ENCODE peak calls at places on chromosome 16, in six cellular contexts. One of them, this sample, is unnamed.
A peak's percentile ranks its signal among the peaks of the same experiment; 100 is the strongest.

GRCh38 chr16:87979352-87979751 is 28.1 kb downstream of the BANP start:
- DNase-seq in activated CD4-positive, alpha-beta T cell treated with anti-CD3 and anti-CD28 coated beads, Interleukin-2, amount 50 U/mL, for 48 hours: no peak
- DNase-seq in osteocyte: no peak
- DNase-seq in NCI-H345: no peak
- DNase-seq in stimulated activated CD8-positive, alpha-beta memory T cell treated with anti-CD3 and anti-CD28 coated beads, Interleukin-12 subunit alpha, Interleukin-12 subunit beta, amount 100 ng/mL, for 4 hours: no peak
- DNase-seq in amygdala: no peak
- DNase-seq in this sample: no peak

GRCh38 chr16:84768061-84768797 is 51.6 kb upstream of the CRISPLD2 start:
- DNase-seq in activated CD4-positive, alpha-beta T cell treated with anti-CD3 and anti-CD28 coated beads, Interleukin-2, amount 50 U/mL, for 48 hours: no peak
- DNase-seq in osteocyte: no peak
- DNase-seq in NCI-H345: no peak
- DNase-seq in stimulated activated CD8-positive, alpha-beta memory T cell treated with anti-CD3 and anti-CD28 coated beads, Interleukin-12 subunit alpha, Interleukin-12 subunit beta, amount 100 ng/mL, for 4 hours: no peak
- DNase-seq in amygdala: no peak
- DNase-seq in this sample: no peak

GRCh38 chr16:58678269-58678668 is 6.3 kb downstream of the SLC38A7 start:
- DNase-seq in activated CD4-positive, alpha-beta T cell treated with anti-CD3 and anti-CD28 coated beads, Interleukin-2, amount 50 U/mL, for 48 hours: no peak
- DNase-seq in osteocyte: no peak
- DNase-seq in NCI-H345: no peak
- DNase-seq in stimulated activated CD8-positive, alpha-beta memory T cell treated with anti-CD3 and anti-CD28 coated beads, Interleukin-12 subunit alpha, Interleukin-12 subunit beta, amount 100 ng/mL, for 4 hours: no peak
- DNase-seq in amygdala: no peak
- DNase-seq in this sample: no peak

GRCh38 chr16:14043278-14043677 is 27.8 kb upstream of the MRTFB start:
- DNase-seq in activated CD4-positive, alpha-beta T cell treated with anti-CD3 and anti-CD28 coated beads, Interleukin-2, amount 50 U/mL, for 48 hours: no peak
- DNase-seq in osteocyte: no peak
- DNase-seq in NCI-H345: no peak
- DNase-seq in stimulated activated CD8-positive, alpha-beta memory T cell treated with anti-CD3 and anti-CD28 coated beads, Interleukin-12 subunit alpha, Interleukin-12 subunit beta, amount 100 ng/mL, for 4 hours: no peak
- DNase-seq in amygdala: no peak
- DNase-seq in this sample: no peak

GRCh38 chr16:68644303-68644702 is 807 bp upstream of the CDH3 start:
- DNase-seq in activated CD4-positive, alpha-beta T cell treated with anti-CD3 and anti-CD28 coated beads, Interleukin-2, amount 50 U/mL, for 48 hours: no peak
- DNase-seq in osteocyte: no peak
- DNase-seq in NCI-H345: peak; percentile 2
- DNase-seq in stimulated activated CD8-positive, alpha-beta memory T cell treated with anti-CD3 and anti-CD28 coated beads, Interleukin-12 subunit alpha, Interleukin-12 subunit beta, amount 100 ng/mL, for 4 hours: no peak
- DNase-seq in amygdala: no peak
- DNase-seq in this sample: no peak

GRCh38 chr16:56269824-56270684 is 78.8 kb downstream of the GNAO1 start:
- DNase-seq in activated CD4-positive, alpha-beta T cell treated with anti-CD3 and anti-CD28 coated beads, Interleukin-2, amount 50 U/mL, for 48 hours: no peak
- DNase-seq in osteocyte: no peak
- DNase-seq in NCI-H345: no peak
- DNase-seq in stimulated activated CD8-positive, alpha-beta memory T cell treated with anti-CD3 and anti-CD28 coated beads, Interleukin-12 subunit alpha, Interleukin-12 subunit beta, amount 100 ng/mL, for 4 hours: no peak
- DNase-seq in amygdala: no peak
- DNase-seq in this sample: peak; percentile 30

GRCh38 chr16:1089822-1090619 is 6.0 kb downstream of the C1QTNF8 start:
- DNase-seq in activated CD4-positive, alpha-beta T cell treated with anti-CD3 and anti-CD28 coated beads, Interleukin-2, amount 50 U/mL, for 48 hours: no peak
- DNase-seq in osteocyte: no peak
- DNase-seq in NCI-H345: no peak
- DNase-seq in stimulated activated CD8-positive, alpha-beta memory T cell treated with anti-CD3 and anti-CD28 coated beads, Interleukin-12 subunit alpha, Interleukin-12 subunit beta, amount 100 ng/mL, for 4 hours: no peak
- DNase-seq in amygdala: peak; percentile 10
- DNase-seq in this sample: no peak

GRCh38 chr16:47234-47633 is 6.2 kb downstream of the POLR3K start:
- DNase-seq in activated CD4-positive, alpha-beta T cell treated with anti-CD3 and anti-CD28 coated beads, Interleukin-2, amount 50 U/mL, for 48 hours: no peak
- DNase-seq in osteocyte: no peak
- DNase-seq in NCI-H345: no peak
- DNase-seq in stimulated activated CD8-positive, alpha-beta memory T cell treated with anti-CD3 and anti-CD28 coated beads, Interleukin-12 subunit alpha, Interleukin-12 subunit beta, amount 100 ng/mL, for 4 hours: no peak
- DNase-seq in amygdala: no peak
- DNase-seq in this sample: no peak

GRCh38 chr16:4787627-4788482 is at the start of gene SEPTIN12:
- DNase-seq in activated CD4-positive, alpha-beta T cell treated with anti-CD3 and anti-CD28 coated beads, Interleukin-2, amount 50 U/mL, for 48 hours: no peak
- DNase-seq in osteocyte: no peak
- DNase-seq in NCI-H345: no peak
- DNase-seq in stimulated activated CD8-positive, alpha-beta memory T cell treated with anti-CD3 and anti-CD28 coated beads, Interleukin-12 subunit alpha, Interleukin-12 subunit beta, amount 100 ng/mL, for 4 hours: no peak
- DNase-seq in amygdala: no peak
- DNase-seq in this sample: peak; percentile 99

GRCh38 chr16:1271380-1271749 is 15.5 kb downstream of the TPSD1 start:
- DNase-seq in activated CD4-positive, alpha-beta T cell treated with anti-CD3 and anti-CD28 coated beads, Interleukin-2, amount 50 U/mL, for 48 hours: no peak
- DNase-seq in osteocyte: no peak
- DNase-seq in NCI-H345: no peak
- DNase-seq in stimulated activated CD8-positive, alpha-beta memory T cell treated with anti-CD3 and anti-CD28 coated beads, Interleukin-12 subunit alpha, Interleukin-12 subunit beta, amount 100 ng/mL, for 4 hours: no peak
- DNase-seq in amygdala: no peak
- DNase-seq in this sample: no peak

GRCh38 chr16:31386157-31386984 is 6.8 kb upstream of the ITGAD start:
- DNase-seq in activated CD4-positive, alpha-beta T cell treated with anti-CD3 and anti-CD28 coated beads, Interleukin-2, amount 50 U/mL, for 48 hours: peak; percentile 28
- DNase-seq in osteocyte: no peak
- DNase-seq in NCI-H345: no peak
- DNase-seq in stimulated activated CD8-positive, alpha-beta memory T cell treated with anti-CD3 and anti-CD28 coated beads, Interleukin-12 subunit alpha, Interleukin-12 subunit beta, amount 100 ng/mL, for 4 hours: no peak
- DNase-seq in amygdala: no peak
- DNase-seq in this sample: peak; percentile 30

GRCh38 chr16:4535627-4536108 is 2.9 kb downstream of the CDIP1 start:
- DNase-seq in activated CD4-positive, alpha-beta T cell treated with anti-CD3 and anti-CD28 coated beads, Interleukin-2, amount 50 U/mL, for 48 hours: peak; percentile 59
- DNase-seq in osteocyte: no peak
- DNase-seq in NCI-H345: no peak
- DNase-seq in stimulated activated CD8-positive, alpha-beta memory T cell treated with anti-CD3 and anti-CD28 coated beads, Interleukin-12 subunit alpha, Interleukin-12 subunit beta, amount 100 ng/mL, for 4 hours: no peak
- DNase-seq in amygdala: no peak
- DNase-seq in this sample: no peak